ENCODE peak calls at places on chromosomes 4 and X, in five cellular contexts. F is astrocyte of the spinal cord; S is cardiac muscle cell; Q is stimulated activated CD4-positive, alpha-beta T cell treated with anti-CD3 and anti-CD28 coated beads, Interleukin-15, amount 100 ng/mL, for 24 hours; W is NCI-H748 treated with DMSO at 0.1 percent for 48 hours. L is an unnamed sample.

GRCh38 chrX:52990848-52991247 is 32.5 kb upstream of the FAM156A start:
- DNase-seq in F (no peak), S (no peak), Q (no peak), W (no peak), L (no peak)

GRCh38 chrX:102516314-102516936 is at the start of gene TMSB15A:
- DNase-seq in F (peak; percentile 56), S (peak; percentile 75), Q (peak; percentile 78), W (peak; percentile 58), L (peak; percentile 90)

GRCh38 chrX:133783273-133783672 is 202.1 kb downstream of the GPC3 start:
- DNase-seq in F (no peak), S (no peak), Q (no peak), W (no peak), L (no peak)

GRCh38 chrX:135081695-135082094 is 29.8 kb upstream of the RTL8A start:
- DNase-seq in F (no peak), S (no peak), Q (no peak), W (no peak), L (no peak)

GRCh38 chr4:8316911-8317351 is 47.4 kb downstream of the HTRA3 start:
- DNase-seq in F (no peak), S (no peak), Q (no peak), W (no peak), L (no peak)

GRCh38 chrX:117707948-117708743 is 408.5 kb downstream of the KLHL13 start:
- DNase-seq in F (no peak), S (no peak), Q (no peak), W (no peak), L (no peak)

GRCh38 chr4:127781303-127782024 is 658 bp upstream of the HSPA4L start:
- DNase-seq in F (peak; percentile 57), S (peak; percentile 5), Q (no peak), W (no peak), L (peak; percentile 83)

GRCh38 chrX:13432776-13433605 is 113.1 kb upstream of the ATXN3L start:
- DNase-seq in F (peak; percentile 62), S (no peak), Q (no peak), W (no peak), L (no peak)

GRCh38 chrX:56813318-56813837 is 84.3 kb downstream of the NBDY start:
- DNase-seq in F (no peak), S (no peak), Q (peak; percentile 47), W (no peak), L (no peak)

GRCh38 chrX:11558972-11559371 is 106.7 kb downstream of the ARHGAP6 start:
- DNase-seq in F (no peak), S (no peak), Q (peak; percentile 57), W (no peak), L (no peak)

GRCh38 chrX:120366794-120367193 is 4.9 kb downstream of the ATP1B4 start:
- DNase-seq in F (no peak), S (no peak), Q (no peak), W (no peak), L (no peak)

GRCh38 chr4:109816082-109816442 is 500 bp downstream of the GAR1 start:
- DNase-seq in F (no peak), S (no peak), Q (peak; percentile 61), W (no peak), L (no peak)

GRCh38 chr4:27278615-27279014 is 418.0 kb downstream of the STIM2 start:
- DNase-seq in F (peak; percentile 33), S (peak; percentile 68), Q (peak; percentile 2), W (no peak), L (peak; percentile 36)

GRCh38 chr4:7760228-7760627 is 179.4 kb downstream of the AFAP1 start:
- DNase-seq in F (no peak), S (no peak), Q (no peak), W (no peak), L (no peak)

GRCh38 chrX:149010899-149011224 is 494.2 kb downstream of the IDS start:
- DNase-seq in F (no peak), S (no peak), Q (no peak), W (peak; percentile 51), L (no peak)

GRCh38 chr4:21113496-21114213 is 413.4 kb downstream of the PACRGL start:
- DNase-seq in F (peak; percentile 68), S (no peak), Q (no peak), W (no peak), L (no peak)

GRCh38 chr4:111689731-111690130 is 455.5 kb upstream of the FAM241A start:
- DNase-seq in F (peak; percentile 33), S (no peak), Q (no peak), W (no peak), L (no peak)

GRCh38 chr4:182916483-182917181 is 554 bp downstream of the DCTD start:
- DNase-seq in F (peak; percentile 67), S (peak; percentile 52), Q (peak; percentile 59), W (no peak), L (peak; percentile 81)

GRCh38 chrX:115232933-115233496 is 881 bp downstream of the LRCH2 start:
- DNase-seq in F (peak; percentile 1), S (no peak), Q (no peak), W (no peak), L (no peak)

GRCh38 chr4:171981185-171981584 is 168.0 kb downstream of the GALNTL6 start:
- DNase-seq in F (no peak), S (no peak), Q (no peak), W (no peak), L (no peak)

GRCh38 chrX:110045988-110046387 is 43.1 kb downstream of the TMEM164 start:
- DNase-seq in F (no peak), S (peak; percentile 51), Q (no peak), W (peak; percentile 70), L (no peak)

GRCh38 chr4:186792994-186793393 is 69.3 kb upstream of the FAT1 start:
- DNase-seq in F (peak; percentile 69), S (no peak), Q (no peak), W (no peak), L (no peak)

GRCh38 chr4:84985952-84986351 is 19.5 kb upstream of the WDFY3 start:
- DNase-seq in F (peak; percentile 71), S (no peak), Q (no peak), W (no peak), L (no peak)

GRCh38 chr4:723706-724105 is 18.1 kb downstream of the PCGF3 start:
- DNase-seq in F (no peak), S (peak; percentile 16), Q (no peak), W (no peak), L (no peak)